ENCODE peak calls at places on chromosomes 5 and 9, in seven cellular contexts. A, M, O, B, P, V and L are unnamed samples.

GRCh38 chr9:129559506-129559881 is 61.4 kb downstream of the C9orf50 start:
- DNase-seq in A (no peak), M (no peak), O (no peak), B (no peak), P (no peak), V (no peak), L (no peak)

GRCh38 chr9:96086936-96087582 is 211.6 kb downstream of the ERCC6L2 start:
- DNase-seq in A (no peak), M (no peak), O (no peak), B (no peak), P (no peak), V (no peak), L (no peak)

GRCh38 chr5:179795049-179795862 is 1.5 kb downstream of the LTC4S start:
- DNase-seq in A (peak; percentile 58), M (peak; percentile 65), O (peak; percentile 16), B (no peak), P (no peak), V (peak; percentile 61), L (no peak)

GRCh38 chr5:79256563-79256962 is 20.6 kb downstream of the JMY start:
- DNase-seq in A (no peak), M (no peak), O (no peak), B (no peak), P (no peak), V (no peak), L (no peak)

GRCh38 chr9:112532427-112532826 is 45.8 kb downstream of the KIAA1958 start:
- DNase-seq in A (no peak), M (no peak), O (peak; percentile 61), B (no peak), P (no peak), V (peak; percentile 65), L (no peak)

GRCh38 chr9:121607434-121608248 is 43.8 kb upstream of the DAB2IP start:
- DNase-seq in A (peak; percentile 94), M (no peak), O (peak; percentile 77), B (no peak), P (no peak), V (no peak), L (no peak)

GRCh38 chr9:79559501-79560181 is 12.1 kb upstream of the TLE4 start:
- DNase-seq in A (no peak), M (no peak), O (no peak), B (no peak), P (no peak), V (no peak), L (no peak)

GRCh38 chr5:23763170-23763569 is 255.8 kb downstream of the PRDM9 start:
- DNase-seq in A (no peak), M (no peak), O (no peak), B (no peak), P (no peak), V (no peak), L (no peak)

GRCh38 chr5:82624018-82624417 is 345.9 kb upstream of the RPS23 start:
- DNase-seq in A (no peak), M (no peak), O (peak; percentile 15), B (no peak), P (no peak), V (no peak), L (peak; percentile 16)

GRCh38 chr5:2049876-2050275 is 167.2 kb upstream of the IRX4 start:
- DNase-seq in A (no peak), M (no peak), O (no peak), B (no peak), P (no peak), V (no peak), L (no peak)